ENCODE peak calls at places on chromosome 14, in six cellular contexts. One of them, this sample, is unnamed. For H3K36me3, the result is how much of the 10 kb centered on the place peaks cover.

GRCh38 chr14:42214981-42215491 is 608.4 kb downstream of the LRFN5 start:
- DNase-seq in heart right ventricle: no peak
- DNase-seq in right atrium auricular region: no peak
- DNase-seq in IMR-90: peak
- DNase-seq in left ventricle myocardium inferior: no peak
- DNase-seq in psoas muscle: no peak
- DNase-seq in this sample: no peak

GRCh38 chr14:99274346-99275221 is 2.6 kb upstream of the BCL11B start:
- DNase-seq in right atrium auricular region: no peak
- DNase-seq in left ventricle myocardium inferior: peak
- DNase-seq in heart right ventricle: peak
- DNase-seq in psoas muscle: peak
- DNase-seq in IMR-90: peak
- DNase-seq in this sample: peak

GRCh38 chr14:78335531-78335930 is 165.4 kb downstream of the NRXN3 start:
- DNase-seq in left ventricle myocardium inferior: no peak
- DNase-seq in heart right ventricle: no peak
- DNase-seq in right atrium auricular region: no peak
- DNase-seq in IMR-90: no peak
- DNase-seq in psoas muscle: no peak
- DNase-seq in this sample: no peak

GRCh38 chr14:50829472-50830043 is 1.4 kb downstream of the NIN start:
- DNase-seq in right atrium auricular region: no peak
- DNase-seq in left ventricle myocardium inferior: no peak
- DNase-seq in psoas muscle: no peak
- DNase-seq in heart right ventricle: no peak
- DNase-seq in IMR-90: no peak
- DNase-seq in this sample: no peak

GRCh38 chr14:104288272-104288671 is 149.9 kb downstream of the KIF26A start:
- DNase-seq in right atrium auricular region: no peak
- DNase-seq in left ventricle myocardium inferior: peak
- DNase-seq in IMR-90: no peak
- DNase-seq in psoas muscle: no peak
- DNase-seq in heart right ventricle: no peak
- DNase-seq in this sample: peak

GRCh38 chr14:82411373-82411772 is 877.7 kb upstream of the SEL1L start:
- DNase-seq in left ventricle myocardium inferior: no peak
- DNase-seq in psoas muscle: no peak
- DNase-seq in heart right ventricle: no peak
- DNase-seq in IMR-90: no peak
- DNase-seq in right atrium auricular region: no peak
- DNase-seq in this sample: no peak

GRCh38 chr14:97039717-97040363 is 242.7 kb downstream of the VRK1 start:
- DNase-seq in psoas muscle: no peak
- DNase-seq in IMR-90: no peak
- DNase-seq in left ventricle myocardium inferior: no peak
- DNase-seq in heart right ventricle: no peak
- DNase-seq in right atrium auricular region: no peak
- DNase-seq in this sample: no peak

GRCh38 chr14:61673305-61673704 is 22.0 kb upstream of the HIF1A start:
- DNase-seq in heart right ventricle: no peak
- DNase-seq in left ventricle myocardium inferior: no peak
- DNase-seq in psoas muscle: no peak
- DNase-seq in IMR-90: no peak
- DNase-seq in right atrium auricular region: no peak
- DNase-seq in this sample: no peak

GRCh38 chr14:97109234-97109633 is 312.1 kb downstream of the VRK1 start:
- DNase-seq in psoas muscle: no peak
- DNase-seq in right atrium auricular region: no peak
- DNase-seq in heart right ventricle: no peak
- DNase-seq in IMR-90: no peak
- DNase-seq in left ventricle myocardium inferior: no peak
- DNase-seq in this sample: no peak

GRCh38 chr14:63493246-63493645 is 49.9 kb downstream of the PPP2R5E start:
- DNase-seq in IMR-90: peak
- DNase-seq in heart right ventricle: no peak
- DNase-seq in right atrium auricular region: no peak
- DNase-seq in psoas muscle: no peak
- DNase-seq in left ventricle myocardium inferior: no peak
- DNase-seq in this sample: no peak

GRCh38 chr14:69204753-69205152 is 13.5 kb downstream of the EXD2 start:
- DNase-seq in heart right ventricle: no peak
- DNase-seq in IMR-90: no peak
- DNase-seq in right atrium auricular region: no peak
- DNase-seq in left ventricle myocardium inferior: no peak
- DNase-seq in psoas muscle: no peak
- DNase-seq in this sample: no peak

GRCh38 chr14:63840981-63841380 is 11.8 kb upstream of the SYNE2 start:
- DNase-seq in heart right ventricle: peak
- DNase-seq in right atrium auricular region: no peak
- DNase-seq in psoas muscle: peak
- DNase-seq in IMR-90: no peak
- DNase-seq in left ventricle myocardium inferior: no peak
- DNase-seq in this sample: no peak

GRCh38 chr14:71168564-71168963 is 261.3 kb downstream of the PCNX1 start:
- DNase-seq in psoas muscle: no peak
- DNase-seq in IMR-90: no peak
- DNase-seq in right atrium auricular region: no peak
- DNase-seq in heart right ventricle: no peak
- DNase-seq in left ventricle myocardium inferior: no peak
- DNase-seq in this sample: no peak

GRCh38 chr14:22320353-22320733 is 268.7 kb downstream of the DAD1 start:
- DNase-seq in left ventricle myocardium inferior: no peak
- DNase-seq in right atrium auricular region: no peak
- DNase-seq in IMR-90: no peak
- DNase-seq in heart right ventricle: no peak
- DNase-seq in psoas muscle: no peak
- DNase-seq in this sample: no peak

GRCh38 chr14:81655423-81656314 is 122.0 kb upstream of the SEL1L start:
- DNase-seq in psoas muscle: no peak
- DNase-seq in right atrium auricular region: no peak
- DNase-seq in heart right ventricle: no peak
- DNase-seq in IMR-90: no peak
- DNase-seq in left ventricle myocardium inferior: no peak
- DNase-seq in this sample: no peak

DNA sequence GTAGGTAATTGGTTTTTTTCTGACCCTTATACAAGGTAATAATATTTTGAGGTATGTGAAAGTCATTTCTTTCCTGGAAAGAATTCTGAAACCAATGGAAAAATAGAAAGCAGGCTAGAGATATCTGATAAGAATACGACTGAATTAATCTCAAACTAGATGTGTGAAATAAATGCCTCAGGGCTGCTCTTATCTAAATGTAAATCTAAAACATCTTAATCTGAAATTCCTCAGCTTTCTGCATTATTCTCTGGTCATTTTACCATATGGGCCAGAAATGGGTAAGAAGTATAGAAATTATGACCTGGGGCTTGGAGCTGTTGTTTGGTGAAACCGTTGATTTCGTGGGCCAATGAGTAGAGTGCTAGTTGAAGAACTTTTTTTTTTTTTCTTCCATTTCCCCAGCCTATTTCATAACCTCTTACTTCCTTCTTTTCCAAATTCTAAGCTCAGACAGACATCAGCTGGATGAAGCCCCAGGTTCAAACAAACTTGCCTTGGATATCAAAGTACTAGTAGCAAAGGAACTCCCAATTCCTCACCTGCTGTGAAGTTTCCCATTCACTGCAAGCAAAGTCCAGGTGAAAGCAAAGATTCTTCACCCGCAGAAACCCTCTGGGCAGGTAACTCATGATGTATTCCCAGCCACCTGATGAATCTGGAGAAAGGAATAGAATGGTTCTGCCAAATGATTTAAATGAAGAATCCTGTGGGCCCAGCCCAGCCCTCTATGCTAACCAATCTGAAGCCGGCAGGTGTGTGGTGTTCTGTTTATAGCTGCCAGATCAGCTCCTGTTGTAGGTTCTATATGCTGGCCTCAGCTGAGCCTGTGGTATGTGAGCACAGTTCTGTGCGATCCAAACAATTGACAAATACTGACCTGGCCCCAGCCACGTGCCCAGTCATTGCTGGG is 9.7 kb upstream of the FOS start:
- DNase-seq in heart right ventricle: no peak
- DNase-seq in left ventricle myocardium inferior: no peak
- DNase-seq in psoas muscle: no peak
- DNase-seq in right atrium auricular region: no peak
- DNase-seq in IMR-90: no peak
- DNase-seq in this sample: no peak
- H3K4me3 ChIP-seq in heart right ventricle: no peak
- H3K4me3 ChIP-seq in left ventricle myocardium inferior: no peak
- H3K4me3 ChIP-seq in psoas muscle: no peak
- H3K4me3 ChIP-seq in right atrium auricular region: no peak
- H3K4me3 ChIP-seq in IMR-90: no peak
- H3K4me3 ChIP-seq in this sample: no peak

DNA sequence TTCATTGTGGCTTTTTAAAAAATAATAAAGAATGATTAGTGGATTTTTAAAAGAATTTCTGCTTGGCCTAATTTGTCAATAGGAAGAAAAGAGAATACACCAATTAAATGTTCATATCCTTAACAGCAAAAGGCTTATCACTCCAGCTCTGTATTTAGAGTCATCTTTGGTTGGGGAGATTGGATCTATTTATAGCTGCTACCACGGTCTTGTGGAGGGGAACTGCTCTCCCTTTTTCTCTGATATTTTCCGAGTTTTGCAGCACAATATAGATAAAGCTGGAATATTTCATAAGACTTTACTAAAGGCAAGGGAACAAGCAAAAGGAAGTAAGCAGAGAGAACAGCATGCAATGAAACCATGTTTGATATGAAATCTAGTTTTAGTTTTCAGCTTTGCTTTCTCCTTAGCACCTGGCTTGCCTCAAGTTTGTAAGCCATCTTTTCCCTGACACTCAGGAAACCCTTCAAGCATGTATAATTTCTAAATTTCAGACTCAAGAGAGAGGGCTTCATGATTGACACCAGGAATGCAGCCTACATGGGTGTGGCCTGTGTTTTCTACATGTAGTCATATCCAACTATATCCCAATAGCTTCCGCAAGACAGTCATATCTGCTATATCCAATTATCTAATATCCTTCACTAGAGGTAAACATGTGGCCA is 35.2 kb downstream of the BRMS1L start:
- DNase-seq in right atrium auricular region: no peak
- DNase-seq in left ventricle myocardium inferior: no peak
- DNase-seq in psoas muscle: no peak
- DNase-seq in heart right ventricle: no peak
- DNase-seq in IMR-90: no peak
- DNase-seq in this sample: no peak
- H3K36me3 ChIP-seq in right atrium auricular region: under half
- H3K36me3 ChIP-seq in left ventricle myocardium inferior: under half
- H3K36me3 ChIP-seq in psoas muscle: under half
- H3K36me3 ChIP-seq in heart right ventricle: half or more
- H3K36me3 ChIP-seq in IMR-90: under half
- H3K36me3 ChIP-seq in this sample: under half

GRCh38 chr14:20219033-20219432 is 4.5 kb upstream of the OR11H6 start:
- DNase-seq in psoas muscle: no peak
- DNase-seq in left ventricle myocardium inferior: no peak
- DNase-seq in IMR-90: no peak
- DNase-seq in right atrium auricular region: no peak
- DNase-seq in heart right ventricle: no peak
- DNase-seq in this sample: no peak
- H3K27ac ChIP-seq in psoas muscle: no peak
- H3K27ac ChIP-seq in left ventricle myocardium inferior: no peak
- H3K27ac ChIP-seq in IMR-90: no peak
- H3K27ac ChIP-seq in right atrium auricular region: no peak
- H3K27ac ChIP-seq in heart right ventricle: no peak
- H3K27ac ChIP-seq in this sample: no peak

GRCh38 chr14:103057372-103058208 is at the start of gene CDC42BPB:
- DNase-seq in IMR-90: peak
- DNase-seq in left ventricle myocardium inferior: peak
- DNase-seq in psoas muscle: peak
- DNase-seq in heart right ventricle: peak
- DNase-seq in right atrium auricular region: peak
- DNase-seq in this sample: peak

GRCh38 chr14:103056322-103057027 is 874 bp downstream of the CDC42BPB start:
- DNase-seq in IMR-90: peak
- DNase-seq in heart right ventricle: peak
- DNase-seq in left ventricle myocardium inferior: peak
- DNase-seq in psoas muscle: peak
- DNase-seq in right atrium auricular region: peak
- DNase-seq in this sample: peak

GRCh38 chr14:103057028-103057371 is 349 bp downstream of the CDC42BPB start:
- DNase-seq in IMR-90: no peak
- DNase-seq in right atrium auricular region: no peak
- DNase-seq in heart right ventricle: peak
- DNase-seq in psoas muscle: no peak
- DNase-seq in left ventricle myocardium inferior: peak
- DNase-seq in this sample: peak

GRCh38 chr14:103059556-103059955 is 2.2 kb upstream of the CDC42BPB start:
- DNase-seq in right atrium auricular region: no peak
- DNase-seq in psoas muscle: no peak
- DNase-seq in left ventricle myocardium inferior: no peak
- DNase-seq in heart right ventricle: no peak
- DNase-seq in IMR-90: no peak
- DNase-seq in this sample: no peak

DNA sequence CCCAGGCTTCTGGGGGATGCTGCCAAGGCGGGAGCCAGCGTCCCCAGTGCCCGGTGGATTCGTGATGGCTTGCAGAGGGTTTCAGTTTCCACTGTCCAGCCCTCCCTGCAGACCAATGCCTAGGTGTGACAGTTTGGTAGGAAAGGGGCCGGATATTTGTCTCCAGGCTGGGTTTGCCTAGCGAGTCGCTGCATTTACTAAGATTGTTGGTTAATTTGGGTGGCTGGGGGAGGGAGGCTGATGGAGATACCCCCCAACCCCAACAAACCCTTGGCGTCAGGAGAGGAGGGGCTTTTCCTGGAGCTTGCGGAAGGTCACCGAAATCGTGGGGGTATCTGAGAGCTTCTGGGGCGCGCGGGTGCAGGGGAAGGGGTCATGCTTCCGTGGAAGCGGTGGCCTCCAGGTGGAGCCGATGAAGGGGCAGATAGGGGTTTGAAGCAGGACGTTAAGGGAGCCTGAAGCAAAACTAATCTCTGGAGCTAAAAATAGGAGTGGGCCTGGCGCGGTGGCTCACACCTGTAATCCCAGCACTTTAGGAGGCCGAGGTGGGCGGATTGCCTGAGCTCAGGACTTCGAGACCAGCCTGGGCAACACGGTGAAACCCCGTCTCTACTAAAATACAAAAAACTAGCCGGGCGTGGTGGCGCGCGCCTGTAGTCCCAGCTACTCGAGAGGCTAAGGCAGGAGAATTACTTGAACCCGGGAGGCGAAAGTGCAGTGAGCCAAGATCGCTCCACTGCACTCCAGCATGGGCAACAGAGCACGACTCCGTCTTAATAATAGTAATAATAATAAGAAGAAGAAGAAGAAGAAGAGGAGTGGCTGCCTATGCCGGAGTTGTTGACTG is 1.1 kb upstream of the CDC42BPB start:
- DNase-seq in left ventricle myocardium inferior: no peak
- DNase-seq in IMR-90: peak
- DNase-seq in psoas muscle: no peak
- DNase-seq in heart right ventricle: no peak
- DNase-seq in right atrium auricular region: no peak
- DNase-seq in this sample: no peak
- H3K4me3 ChIP-seq in left ventricle myocardium inferior: peak
- H3K4me3 ChIP-seq in IMR-90: peak
- H3K4me3 ChIP-seq in psoas muscle: peak
- H3K4me3 ChIP-seq in heart right ventricle: peak
- H3K4me3 ChIP-seq in right atrium auricular region: peak
- H3K4me3 ChIP-seq in this sample: peak